ENCODE peak calls at places on chromosome 7, in nine cellular contexts. A is occipital lobe; X is RWPE1; O is heart left ventricle; B is NCI-H1092; N is NCI-H1694 treated with DMSO at 0.1 percent for 48 hours; Y is skeletal muscle cell; E is hypothalamus; G is CD4-positive, alpha-beta T cell. H is an unnamed sample.

GRCh38 chr7:46554688-46555422 is 633.8 kb upstream of the IGFBP3 start:
- DNase-seq in E (no peak), A (no peak), B (no peak), G (no peak), Y (peak; percentile 51), X (no peak), N (no peak), O (no peak), H (no peak)

GRCh38 chr7:79823246-79823951 is 311.2 kb upstream of the GNAI1 start:
- DNase-seq in X (no peak), G (no peak), N (no peak), E (no peak), Y (peak; percentile 10), A (no peak), O (no peak), B (no peak), H (no peak)

GRCh38 chr7:31432166-31432565 is 81.7 kb upstream of the ITPRID1 start:
- DNase-seq in N (no peak), E (no peak), A (no peak), X (no peak), B (no peak), Y (peak; percentile 22), O (no peak), G (no peak), H (no peak)

GRCh38 chr7:137360087-137360679 is 16.6 kb upstream of the PTN start:
- DNase-seq in X (no peak), Y (no peak), O (no peak), G (no peak), E (no peak), A (no peak), N (no peak), B (no peak), H (no peak)

GRCh38 chr7:1505731-1506550 is 1.8 kb upstream of the INTS1 start:
- DNase-seq in O (no peak), X (no peak), N (no peak), A (no peak), G (no peak), Y (no peak), B (no peak), E (no peak), H (no peak)

GRCh38 chr7:136033413-136034031 is 56.4 kb upstream of the MTPN start:
- DNase-seq in N (no peak), A (no peak), O (peak; percentile 40), X (no peak), Y (no peak), G (no peak), B (no peak), E (no peak), H (no peak)

GRCh38 chr7:31116615-31117014 is 64.5 kb downstream of the ADCYAP1R1 start:
- DNase-seq in X (no peak), E (no peak), B (no peak), G (no peak), A (no peak), N (no peak), O (no peak), Y (no peak), H (no peak)

GRCh38 chr7:65251851-65252620 is 121.6 kb upstream of the ZNF92 start:
- DNase-seq in Y (no peak), E (peak; percentile 21), A (peak; percentile 54), N (peak; percentile 20), B (peak; percentile 90), O (peak; percentile 61), X (peak; percentile 65), G (peak; percentile 21), H (peak; percentile 25)

GRCh38 chr7:143383642-143383957 is 2.5 kb downstream of the ZYX start:
- DNase-seq in E (no peak), O (no peak), N (no peak), A (no peak), Y (no peak), B (no peak), X (no peak), G (no peak), H (no peak)

GRCh38 chr7:150800576-150801241 is at the start of gene TMEM176A:
- DNase-seq in O (peak; percentile 62), G (no peak), B (no peak), Y (no peak), X (no peak), N (no peak), E (no peak), A (no peak), H (no peak)

GRCh38 chr7:155860840-155861479 is 48.7 kb upstream of the SHH start:
- DNase-seq in A (no peak), X (peak; percentile 71), E (no peak), N (peak; percentile 39), G (no peak), O (no peak), B (peak; percentile 45), Y (peak; percentile 54), H (no peak)

GRCh38 chr7:144668503-144668902 is 167.3 kb downstream of the TPK1 start:
- DNase-seq in X (no peak), Y (no peak), N (no peak), A (no peak), O (no peak), E (no peak), B (no peak), G (no peak), H (no peak)

GRCh38 chr7:153217032-153217431 is 457.5 kb downstream of the ACTR3B start:
- DNase-seq in N (no peak), G (no peak), O (no peak), Y (no peak), E (no peak), A (no peak), B (no peak), X (no peak), H (no peak)

GRCh38 chr7:106165328-106165727 is 53.2 kb upstream of the SYPL1 start:
- DNase-seq in G (no peak), Y (peak; percentile 53), B (no peak), O (no peak), N (no peak), X (no peak), E (no peak), A (no peak), H (no peak)

GRCh38 chr7:116041615-116042014 is 11.1 kb upstream of the TFEC start:
- DNase-seq in N (no peak), X (no peak), Y (no peak), E (no peak), G (no peak), A (no peak), O (no peak), B (no peak), H (no peak)

GRCh38 chr7:111126987-111127386 is 36.1 kb downstream of the LRRN3 start:
- DNase-seq in X (peak; percentile 12), O (no peak), Y (no peak), N (no peak), G (no peak), B (no peak), E (no peak), A (no peak), H (no peak)

GRCh38 chr7:31106303-31107105 is 54.4 kb downstream of the ADCYAP1R1 start:
- DNase-seq in B (no peak), G (no peak), E (no peak), Y (no peak), O (no peak), X (no peak), A (no peak), N (no peak), H (no peak)

GRCh38 chr7:42214063-42214679 is 22.8 kb downstream of the GLI3 start:
- DNase-seq in E (no peak), B (no peak), N (no peak), O (no peak), A (no peak), Y (no peak), X (no peak), G (no peak), H (no peak)

GRCh38 chr7:64574481-64575159 is 11.7 kb upstream of the ZNF680 start:
- DNase-seq in N (no peak), B (no peak), O (peak; percentile 77), Y (no peak), G (no peak), X (peak; percentile 71), E (no peak), A (no peak), H (no peak)

GRCh38 chr7:27459021-27459728 is 203.5 kb downstream of the HIBADH start:
- DNase-seq in G (no peak), A (no peak), Y (peak; percentile 29), B (no peak), O (no peak), X (no peak), E (no peak), N (no peak), H (no peak)

GRCh38 chr7:112500619-112501018 is 19.8 kb downstream of the LSMEM1 start:
- DNase-seq in N (peak; percentile 4), E (no peak), O (no peak), B (no peak), Y (no peak), A (no peak), G (no peak), X (no peak), H (no peak)

GRCh38 chr7:14766747-14767146 is 135.8 kb downstream of the DGKB start:
- DNase-seq in N (no peak), X (no peak), A (no peak), E (no peak), O (no peak), B (no peak), G (no peak), Y (no peak), H (no peak)

GRCh38 chr7:97555845-97556431 is 175.9 kb upstream of the TAC1 start:
- DNase-seq in G (no peak), A (no peak), B (peak; percentile 89), E (no peak), N (peak; percentile 27), Y (no peak), X (peak; percentile 8), O (no peak), H (no peak)

GRCh38 chr7:7773334-7774308 is 55.2 kb upstream of the RPA3 start:
- DNase-seq in O (no peak), B (no peak), E (no peak), G (no peak), N (no peak), Y (no peak), X (no peak), A (no peak), H (peak; percentile 16)

GRCh38 chr7:32108651-32109050 is 38.4 kb upstream of the PDE1C start:
- DNase-seq in Y (no peak), X (peak; percentile 42), N (no peak), A (no peak), O (peak; percentile 57), B (no peak), G (no peak), E (no peak), H (no peak)

GRCh38 chr7:78284945-78285344 is 486.4 kb downstream of the PHTF2 start:
- DNase-seq in B (no peak), Y (no peak), X (no peak), N (no peak), G (no peak), A (no peak), O (no peak), E (no peak), H (no peak)

GRCh38 chr7:69864283-69864682 is 266.0 kb downstream of the AUTS2 start:
- DNase-seq in X (no peak), O (no peak), N (peak; percentile 96), G (no peak), B (peak; percentile 30), A (no peak), Y (no peak), E (no peak), H (no peak)

GRCh38 chr7:47488969-47489342 is 93.0 kb downstream of the TNS3 start:
- DNase-seq in G (no peak), Y (no peak), A (no peak), E (no peak), N (no peak), X (no peak), O (no peak), B (no peak), H (no peak)

GRCh38 chr7:107843184-107843583 is 40.2 kb upstream of the SLC26A3 start:
- DNase-seq in X (no peak), N (no peak), Y (no peak), O (no peak), A (no peak), G (no peak), B (no peak), E (no peak), H (no peak)

GRCh38 chr7:130010689-130011412 is 40.3 kb downstream of the ZC3HC1 start:
- DNase-seq in X (peak; percentile 44), O (peak; percentile 61), Y (peak; percentile 52), E (peak; percentile 0), B (peak; percentile 78), G (peak; percentile 75), N (peak; percentile 73), A (peak; percentile 40), H (peak; percentile 92)

GRCh38 chr7:118573065-118573464 is 348.6 kb downstream of the ANKRD7 start:
- DNase-seq in X (no peak), Y (no peak), O (no peak), A (no peak), N (peak; percentile 96), G (no peak), E (no peak), B (peak; percentile 83), H (no peak)